ENCODE peak calls at places on chromosomes 2 and 18, in ten cellular contexts. I is tibial artery, U is ovary, D is K562, H is aorta, W is heart left ventricle, E is BE2C, V is IMR-90, O is tibial nerve, T is heart right ventricle. P is an unnamed sample. For H3K36me3, the result is how much of the 10 kb centered on the place peaks cover.

GRCh38 chr2:239593965-239594771 is 193.3 kb upstream of the HDAC4 start:
- DNase-seq in T (no peak), U (peak), E (no peak), O (peak), H (peak), W (no peak), I (no peak), V (no peak), D (no peak), P (no peak)

GRCh38 chr2:47198985-47199451 is 43.9 kb upstream of the STPG4 start:
- DNase-seq in W (no peak), V (peak), D (peak), E (peak), H (no peak), I (no peak), T (no peak), O (no peak), U (no peak), P (no peak)

GRCh38 chr18:44835555-44836156 is 155.0 kb downstream of the SETBP1 start:
- DNase-seq in U (no peak), D (no peak), O (no peak), T (no peak), V (no peak), I (peak), W (no peak), H (no peak), E (no peak), P (no peak)

GRCh38 chr2:185145316-185146121 is 547.2 kb downstream of the ZNF804A start:
- DNase-seq in E (no peak), H (no peak), I (no peak), W (no peak), V (no peak), T (no peak), O (no peak), U (no peak), D (no peak), P (no peak)

GRCh38 chr2:73265298-73266060 is 18.8 kb downstream of the FBXO41 start:
- DNase-seq in O (no peak), H (no peak), I (no peak), E (no peak), U (no peak), W (no peak), V (no peak), T (no peak), D (no peak), P (no peak)

GRCh38 chr2:173590278-173590811 is 235.7 kb downstream of the CDCA7 start:
- DNase-seq in W (peak), D (no peak), I (peak), V (peak), O (no peak), U (no peak), H (peak), T (peak), E (peak), P (peak)

GRCh38 chr2:65128297-65129190 is 1.4 kb downstream of the RAB1A start:
- DNase-seq in I (peak), D (no peak), H (no peak), W (no peak), T (no peak), V (peak), O (no peak), U (no peak), E (no peak), P (peak)

GRCh38 chr2:8535398-8535755 is 146.5 kb upstream of the ID2 start:
- DNase-seq in W (no peak), O (no peak), U (no peak), H (no peak), E (no peak), I (no peak), T (no peak), V (no peak), D (no peak), P (no peak)

GRCh38 chr2:26623541-26624497 is 17.3 kb downstream of the CIB4 start:
- DNase-seq in W (no peak), H (peak), I (no peak), U (no peak), E (peak), O (no peak), D (no peak), V (peak), T (no peak), P (no peak)

GRCh38 chr2:98460573-98461560 is 16.2 kb downstream of the INPP4A start:
- DNase-seq in D (no peak), V (no peak), T (peak), O (no peak), W (no peak), U (no peak), H (no peak), I (no peak), E (no peak), P (no peak)

GRCh38 chr2:240630771-240631560 is 5.7 kb downstream of the GPR35 start:
- DNase-seq in O (no peak), T (no peak), E (no peak), D (no peak), W (peak), H (no peak), U (no peak), I (peak), V (no peak), P (no peak)

GRCh38 chr2:170217778-170218251 is 39.9 kb downstream of the MYO3B start:
- DNase-seq in T (no peak), U (no peak), I (no peak), E (no peak), V (peak), O (no peak), H (no peak), D (no peak), W (no peak), P (no peak)

GRCh38 chr2:240159251-240159839 is 18.9 kb upstream of the OTOS start:
- DNase-seq in H (peak), D (no peak), W (no peak), E (peak), I (no peak), O (no peak), V (no peak), T (no peak), U (no peak), P (no peak)

GRCh38 chr2:64225491-64225890 is 81.3 kb upstream of the PELI1 start:
- DNase-seq in I (no peak), E (no peak), O (no peak), H (no peak), D (no peak), V (no peak), U (no peak), W (no peak), T (no peak), P (no peak)

DNA sequence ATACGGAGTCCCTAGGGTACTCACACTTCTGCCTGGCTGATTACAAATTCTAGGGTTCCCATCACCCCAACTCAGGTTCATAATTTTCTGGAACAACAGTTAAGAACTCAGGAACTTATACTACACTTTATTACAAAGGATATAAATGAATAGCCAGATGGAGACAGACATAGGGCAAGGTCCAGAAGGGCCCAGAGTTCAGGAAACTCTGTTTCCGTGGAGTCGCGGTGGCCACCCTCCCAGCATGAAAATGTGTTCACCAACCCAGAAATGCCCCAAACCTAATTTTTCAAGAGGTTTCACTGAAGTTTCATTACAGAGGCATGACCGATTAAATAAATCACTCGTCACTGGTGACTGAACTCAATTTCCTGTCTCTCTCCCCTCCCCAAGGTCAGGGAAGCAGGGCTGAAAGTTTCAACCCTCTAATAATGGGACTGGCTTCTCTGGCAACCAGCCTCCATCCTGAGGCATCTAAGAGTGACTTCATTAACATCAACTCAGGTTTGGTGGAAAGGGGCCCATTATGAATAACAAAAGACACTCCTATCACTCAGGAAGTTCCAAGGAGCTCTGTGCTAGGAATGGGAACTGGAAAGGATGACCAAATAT is 22.4 kb downstream of the USP40 start:
- DNase-seq in O (no peak), E (no peak), U (no peak), T (no peak), D (no peak), V (no peak), I (no peak), H (no peak), W (no peak), P (peak)
- H3K36me3 ChIP-seq in O (under half), E (under half), U (under half), T (under half), D (under half), V (under half), I (under half), H (under half), W (half or more), P (under half)

DNA sequence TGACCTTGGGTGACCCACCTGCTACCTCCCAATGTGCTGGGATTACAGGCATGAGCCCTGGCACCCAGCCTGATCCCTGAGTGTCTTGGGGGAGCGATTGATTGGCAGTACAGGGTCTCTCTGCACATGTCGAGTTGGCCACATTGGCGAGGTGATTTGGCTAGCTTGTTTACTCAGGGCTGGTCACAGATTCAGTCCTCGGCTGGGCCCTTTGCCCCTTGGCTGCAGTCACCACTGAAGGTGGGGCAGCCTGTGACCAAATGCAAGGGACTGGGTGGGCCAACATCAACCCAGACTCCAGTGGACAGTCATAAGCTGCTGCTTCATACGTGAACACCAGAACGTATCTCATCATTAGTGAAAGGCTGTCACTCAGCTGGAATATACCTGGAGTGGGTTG is 114.9 kb downstream of the ZNF532 start:
- DNase-seq in T (no peak), O (no peak), U (no peak), H (no peak), I (no peak), E (no peak), D (no peak), V (no peak), W (no peak), P (no peak)
- H3K36me3 ChIP-seq in T (under half), O (under half), U (under half), H (under half), I (half or more), E (under half), D (under half), V (under half), W (half or more), P (under half)

DNA sequence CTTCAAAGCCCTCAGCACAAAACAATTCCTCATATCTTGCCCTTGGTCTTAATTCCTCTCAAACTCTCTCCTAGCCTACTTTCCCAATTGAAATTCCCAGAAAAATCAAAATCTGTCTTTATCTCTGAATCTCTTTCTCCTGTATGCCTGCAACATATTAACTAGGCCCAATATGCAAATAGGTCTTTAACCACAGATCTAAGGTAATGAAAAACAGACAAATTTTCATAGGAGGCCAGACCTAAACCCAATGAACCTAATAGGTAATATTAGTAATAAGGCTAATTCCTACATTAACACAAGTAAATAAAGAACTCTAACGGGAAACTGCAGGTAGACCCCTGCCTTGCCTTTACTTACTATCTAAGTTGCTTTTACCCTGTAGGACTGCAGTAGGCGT is 41.4 kb downstream of the WDR33 start:
- DNase-seq in O (no peak), D (no peak), U (no peak), W (no peak), T (no peak), I (no peak), E (no peak), V (no peak), H (no peak), P (no peak)
- H3K36me3 ChIP-seq in O (under half), D (half or more), U (under half), W (half or more), T (under half), I (under half), E (under half), V (under half), H (under half), P (under half)

GRCh38 chr2:85553184-85553583 is 8.1 kb downstream of the GGCX start:
- DNase-seq in H (no peak), E (no peak), W (no peak), I (no peak), U (no peak), V (no peak), T (no peak), D (no peak), O (no peak), P (no peak)
- H3K36me3 ChIP-seq in H (under half), E (under half), W (half or more), I (under half), U (under half), V (under half), T (under half), D (half or more), O (under half), P (under half)

GRCh38 chr2:44964704-44965343 is 23.3 kb downstream of the SIX3 start:
- DNase-seq in D (no peak), E (no peak), O (no peak), I (no peak), T (no peak), H (no peak), U (no peak), V (no peak), W (no peak), P (no peak)
- H3K36me3 ChIP-seq in D (under half), E (under half), O (under half), I (under half), T (under half), H (under half), U (under half), V (under half), W (under half), P (under half)

P was measured in colonic mucosa.